ENCODE peak calls at places on chromosome 2, in five cellular contexts. Y is T follicular helper cell, N is right atrium auricular region, B is iPS DF 6.9, X is myocyte. W is an unnamed sample.

GRCh38 chr2:194166818-194167217 is 1490.2 kb upstream of the SLC39A10 start:
- DNase-seq in X (peak), Y (no peak), N (no peak), B (no peak), W (no peak)

GRCh38 chr2:163734911-163735691 is 707 bp downstream of the FIGN start:
- DNase-seq in N (no peak), B (no peak), Y (no peak), X (peak), W (no peak)

GRCh38 chr2:239127513-239127912 is 273.3 kb downstream of the HDAC4 start:
- DNase-seq in Y (no peak), N (no peak), B (no peak), X (no peak), W (no peak)

GRCh38 chr2:38113999-38114708 is 38.2 kb upstream of the CYP1B1 start:
- DNase-seq in X (no peak), N (no peak), Y (no peak), B (no peak), W (no peak)

GRCh38 chr2:164388511-164388910 is 232.8 kb downstream of the GRB14 start:
- DNase-seq in Y (no peak), B (no peak), X (peak), N (no peak), W (peak)

GRCh38 chr2:45468279-45468678 is 142.8 kb downstream of the SRBD1 start:
- DNase-seq in N (no peak), B (no peak), X (no peak), Y (no peak), W (no peak)

GRCh38 chr2:160126315-160126714 is 63.9 kb upstream of the PLA2R1 start:
- DNase-seq in X (no peak), N (no peak), B (no peak), Y (no peak), W (no peak)

GRCh38 chr2:190359896-190360376 is 16.5 kb downstream of the INPP1 start:
- DNase-seq in B (no peak), N (peak), Y (no peak), X (peak), W (no peak)

GRCh38 chr2:219443697-219444023 is 9.0 kb downstream of the SPEG start:
- DNase-seq in N (no peak), X (no peak), Y (no peak), B (no peak), W (no peak)

GRCh38 chr2:38836801-38837200 is 38.9 kb downstream of the DHX57 start:
- DNase-seq in Y (no peak), B (no peak), N (no peak), X (no peak), W (no peak)

GRCh38 chr2:190678444-190679162 is 29.7 kb downstream of the NAB1 start:
- DNase-seq in X (no peak), Y (no peak), N (no peak), B (no peak), W (no peak)

GRCh38 chr2:25614711-25615110 is 58.7 kb downstream of the DTNB start:
- DNase-seq in N (no peak), B (no peak), X (no peak), Y (no peak), W (no peak)

GRCh38 chr2:13135856-13136255 is 419.1 kb downstream of the TRIB2 start:
- DNase-seq in X (no peak), Y (no peak), N (no peak), B (no peak), W (no peak)

GRCh38 chr2:20108655-20109396 is 57.4 kb upstream of the LAPTM4A start:
- DNase-seq in Y (no peak), X (no peak), N (no peak), B (no peak), W (no peak)

GRCh38 chr2:127679680-127680361 is 4.5 kb upstream of the LIMS2 start:
- DNase-seq in N (peak), B (no peak), X (no peak), Y (no peak), W (no peak)

GRCh38 chr2:54984476-54984875 is 65.8 kb downstream of the RTN4 start:
- DNase-seq in X (no peak), B (no peak), Y (no peak), N (no peak), W (no peak)

W was measured in iPS DF 19.7.